ENCODE peak calls at places on chromosomes 11 and 22, in five cellular contexts. One of them, this sample, is unnamed.

GRCh38 chr11:19432370-19433163 is 191.8 kb upstream of the E2F8 start:
- DNase-seq in neural crest cell: no peak
- DNase-seq in HFF-Myc: peak
- DNase-seq in Daoy: peak
- DNase-seq in amniotic epithelial cell: peak
- DNase-seq in this sample: peak

GRCh38 chr11:79939111-79939510 is 498.3 kb upstream of the TENM4 start:
- DNase-seq in neural crest cell: no peak
- DNase-seq in HFF-Myc: no peak
- DNase-seq in Daoy: no peak
- DNase-seq in amniotic epithelial cell: peak
- DNase-seq in this sample: no peak

GRCh38 chr11:70555092-70555491 is 156.8 kb downstream of the CTTN start:
- DNase-seq in neural crest cell: no peak
- DNase-seq in HFF-Myc: no peak
- DNase-seq in Daoy: no peak
- DNase-seq in amniotic epithelial cell: no peak
- DNase-seq in this sample: no peak

GRCh38 chr11:61567286-61568061 is 13.4 kb downstream of the SYT7 start:
- DNase-seq in neural crest cell: peak
- DNase-seq in HFF-Myc: peak
- DNase-seq in Daoy: peak
- DNase-seq in amniotic epithelial cell: peak
- DNase-seq in this sample: peak

GRCh38 chr22:47423266-47423665 is 660.8 kb downstream of the TBC1D22A start:
- DNase-seq in neural crest cell: no peak
- DNase-seq in HFF-Myc: no peak
- DNase-seq in Daoy: no peak
- DNase-seq in amniotic epithelial cell: no peak
- DNase-seq in this sample: no peak

GRCh38 chr11:88494857-88495256 is 157.3 kb upstream of the CTSC start:
- DNase-seq in neural crest cell: no peak
- DNase-seq in HFF-Myc: no peak
- DNase-seq in Daoy: no peak
- DNase-seq in amniotic epithelial cell: no peak
- DNase-seq in this sample: no peak

GRCh38 chr11:1514349-1515061 is 27.9 kb upstream of the MOB2 start:
- DNase-seq in neural crest cell: no peak
- DNase-seq in HFF-Myc: no peak
- DNase-seq in Daoy: no peak
- DNase-seq in amniotic epithelial cell: no peak
- DNase-seq in this sample: no peak

GRCh38 chr11:18368236-18368635 is 26.1 kb upstream of the LDHA start:
- DNase-seq in neural crest cell: no peak
- DNase-seq in HFF-Myc: no peak
- DNase-seq in Daoy: no peak
- DNase-seq in amniotic epithelial cell: peak
- DNase-seq in this sample: no peak

GRCh38 chr11:30586251-30587144 is at the start of gene MPPED2:
- DNase-seq in neural crest cell: peak
- DNase-seq in HFF-Myc: no peak
- DNase-seq in Daoy: peak
- DNase-seq in amniotic epithelial cell: peak
- DNase-seq in this sample: no peak

GRCh38 chr11:35682230-35683195 is 19.9 kb downstream of the TRIM44 start:
- DNase-seq in neural crest cell: no peak
- DNase-seq in HFF-Myc: no peak
- DNase-seq in Daoy: no peak
- DNase-seq in amniotic epithelial cell: no peak
- DNase-seq in this sample: no peak

This sample was measured in AG04450.